ENCODE peak calls at places on chromosome 20, in five cellular contexts. S is adrenal gland, F is ovary, X is endodermal cell, V is A549. M is an unnamed sample.

GRCh38 chr20:58169441-58169840 is 59.0 kb downstream of the ANKRD60 start:
- DNase-seq in F (no peak), X (no peak), S (no peak), V (no peak), M (no peak)

GRCh38 chr20:18304618-18305017 is 16.3 kb downstream of the ZNF133 start:
- DNase-seq in S (no peak), F (no peak), X (no peak), V (peak), M (no peak)

GRCh38 chr20:61443541-61444126 is 191.6 kb downstream of the CDH4 start:
- DNase-seq in F (no peak), V (no peak), S (no peak), X (no peak), M (no peak)

GRCh38 chr20:13322621-13323020 is 101.5 kb downstream of the ISM1 start:
- DNase-seq in F (no peak), X (peak), S (no peak), V (no peak), M (no peak)

GRCh38 chr20:46562009-46562372 is 11.5 kb upstream of the OCSTAMP start:
- DNase-seq in V (no peak), F (no peak), S (no peak), X (no peak), M (no peak)

GRCh38 chr20:41800040-41800439 is 181.9 kb upstream of the CHD6 start:
- DNase-seq in F (no peak), X (no peak), S (no peak), V (no peak), M (no peak)

GRCh38 chr20:24423794-24424307 is 45.6 kb upstream of the SYNDIG1 start:
- DNase-seq in X (no peak), V (no peak), F (no peak), S (no peak), M (no peak)

GRCh38 chr20:24797864-24798655 is 151.0 kb upstream of the CST7 start:
- DNase-seq in S (no peak), F (no peak), X (no peak), V (no peak), M (no peak)

GRCh38 chr20:38029453-38029852 is 3.8 kb downstream of the TTI1 start:
- DNase-seq in V (no peak), S (no peak), X (no peak), F (no peak), M (no peak)

GRCh38 chr20:43781215-43781614 is 54.4 kb upstream of the GTSF1L start:
- DNase-seq in S (no peak), F (no peak), V (no peak), X (no peak), M (no peak)

GRCh38 chr20:16556299-16556698 is 16.9 kb downstream of the KIF16B start:
- DNase-seq in S (no peak), V (no peak), X (no peak), F (no peak), M (no peak)

GRCh38 chr20:11338506-11339306 is 579.0 kb upstream of the BTBD3 start:
- DNase-seq in F (no peak), S (no peak), V (no peak), X (peak), M (no peak)

GRCh38 chr20:872855-873520 is 39.5 kb downstream of the FAM110A start:
- DNase-seq in F (no peak), V (no peak), X (peak), S (no peak), M (no peak)

GRCh38 chr20:4585104-4585753 is 136.5 kb upstream of the PRND start:
- DNase-seq in F (no peak), S (no peak), V (no peak), X (no peak), M (no peak)
- H3K27ac ChIP-seq in F (no peak), S (no peak), V (peak), X (no peak), M (no peak)

GRCh38 chr20:60137657-60138245 is 179.5 kb downstream of the CDH26 start:
- DNase-seq in V (peak), X (peak), S (peak), F (no peak), M (peak)
- H3K27ac ChIP-seq in V (no peak), X (no peak), S (no peak), F (no peak), M (no peak)

GRCh38 chr20:45257711-45258110 is 3.3 kb upstream of the SLPI start:
- DNase-seq in F (no peak), S (no peak), V (no peak), X (no peak), M (no peak)

GRCh38 chr20:45254867-45255266 is 503 bp upstream of the SLPI start:
- DNase-seq in F (no peak), V (peak), X (no peak), S (no peak), M (no peak)

GRCh38 chr20:45251884-45252571 is 2.3 kb downstream of the SLPI start:
- DNase-seq in F (no peak), V (no peak), X (no peak), S (no peak), M (no peak)

GRCh38 chr20:45257161-45257560 is 2.8 kb upstream of the SLPI start:
- DNase-seq in F (no peak), X (no peak), S (no peak), V (no peak), M (no peak)

GRCh38 chr20:45253260-45253659 is 1.1 kb downstream of the SLPI start:
- DNase-seq in S (no peak), X (no peak), F (no peak), V (no peak), M (no peak)
- H3K27ac ChIP-seq in S (no peak), X (no peak), F (no peak), V (no peak), M (no peak)

GRCh38 chr20:31681128-31681727 is 41.4 kb downstream of the BCL2L1 start:
- DNase-seq in F (no peak), S (no peak), X (no peak), V (no peak), M (no peak)

GRCh38 chr20:31678389-31679356 is 41.0 kb downstream of the COX4I2 start:
- DNase-seq in F (peak), X (peak), S (peak), V (no peak), M (no peak)

GRCh38 chr20:31681769-31682168 is 40.9 kb downstream of the BCL2L1 start:
- DNase-seq in S (no peak), V (no peak), X (no peak), F (no peak), M (no peak)

GRCh38 chr20:31679357-31680285 is 41.9 kb downstream of the COX4I2 start:
- DNase-seq in S (no peak), F (no peak), X (no peak), V (no peak), M (no peak)

DNA sequence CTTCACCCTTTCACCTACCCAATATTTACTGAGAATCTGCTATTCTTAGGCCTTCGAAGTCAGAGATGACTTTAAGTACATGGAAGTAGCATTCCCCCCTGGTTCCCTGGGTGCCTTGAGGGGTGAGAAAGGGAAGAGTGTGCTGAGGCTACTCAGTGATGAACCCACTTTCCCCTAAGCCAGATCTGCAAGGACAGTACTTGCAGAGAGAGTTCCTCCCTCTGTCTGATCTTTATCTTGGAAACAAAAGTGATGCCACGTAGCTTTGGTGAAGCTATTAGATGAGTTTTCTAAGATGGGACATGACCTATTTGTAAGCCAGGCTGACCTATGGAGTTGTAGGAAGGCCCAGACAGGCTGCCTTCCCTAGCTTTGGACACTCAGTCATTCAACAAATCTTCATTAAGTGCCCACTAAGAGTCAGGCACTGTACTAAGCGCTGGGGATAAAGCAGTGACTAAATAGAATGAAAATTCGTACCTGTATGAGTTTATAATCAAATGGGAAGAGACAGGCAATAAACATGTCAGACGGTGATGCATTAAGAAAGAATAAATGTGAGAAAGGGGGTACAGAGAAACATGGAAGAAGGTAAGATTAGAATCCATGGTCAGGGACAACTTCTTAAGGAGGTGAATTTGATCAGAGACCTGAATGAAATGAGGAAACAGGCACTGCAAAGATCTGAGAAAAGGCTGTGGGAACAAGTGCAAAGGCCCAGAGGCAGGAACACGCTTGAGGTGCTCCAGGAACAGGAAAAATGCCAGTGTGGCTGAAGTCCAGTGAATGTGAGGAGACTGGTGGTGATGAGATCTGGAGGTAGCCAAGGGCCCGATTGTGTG is 42.2 kb downstream of the BCL2L1 start:
- DNase-seq in S (no peak), V (no peak), F (no peak), X (no peak), M (no peak)
- H3K27ac ChIP-seq in S (peak), V (peak), F (no peak), X (no peak), M (peak)

GRCh38 chr20:3550857-3551256 is 80.0 kb downstream of the ATRN start:
- DNase-seq in S (no peak), F (no peak), V (no peak), X (no peak), M (no peak)

GRCh38 chr20:3547906-3548305 is 77.1 kb downstream of the ATRN start:
- DNase-seq in S (no peak), V (peak), F (no peak), X (no peak), M (no peak)

GRCh38 chr20:3553663-3554062 is 82.8 kb downstream of the ATRN start:
- DNase-seq in V (no peak), X (no peak), S (no peak), F (no peak), M (no peak)

GRCh38 chr20:3557237-3557636 is 86.4 kb downstream of the ATRN start:
- DNase-seq in X (no peak), F (no peak), V (no peak), S (no peak), M (no peak)

DNA sequence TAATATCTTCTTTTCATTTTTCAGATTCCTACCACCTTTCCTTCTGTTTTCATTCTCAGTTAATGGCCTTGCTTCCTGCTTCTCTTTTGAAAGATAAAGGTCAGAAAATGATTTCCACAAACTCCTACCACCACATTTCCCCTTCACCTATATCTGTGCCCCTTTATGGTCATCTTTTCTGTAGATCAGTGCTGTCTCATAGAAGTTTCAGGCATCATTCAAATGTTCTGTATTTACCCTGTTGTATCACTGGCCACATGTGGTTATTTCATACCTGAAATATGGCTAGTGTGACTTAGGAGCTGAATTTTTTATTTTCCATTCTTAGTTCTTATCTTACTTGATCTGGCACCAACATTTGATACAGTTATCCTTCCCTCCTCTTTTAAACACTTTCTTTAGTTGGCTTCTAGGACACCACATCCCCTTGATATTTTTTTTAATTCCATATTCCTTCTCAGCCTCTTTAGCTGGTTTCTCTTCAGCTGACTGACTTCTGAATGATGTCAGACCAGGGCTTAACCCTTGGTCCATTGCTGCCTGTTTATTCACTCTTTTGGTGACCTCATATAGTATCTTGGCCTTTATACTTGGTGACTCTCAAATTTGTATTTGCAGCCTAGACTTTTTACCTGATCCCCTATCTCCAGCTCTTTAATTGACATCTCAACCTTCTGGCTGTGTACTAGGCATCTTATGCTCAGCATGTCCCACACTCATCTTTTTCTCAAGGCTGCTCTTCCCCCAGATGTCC is 81.0 kb downstream of the ATRN start:
- DNase-seq in V (no peak), S (no peak), X (no peak), F (no peak), M (no peak)
- H3K27ac ChIP-seq in V (no peak), S (no peak), X (no peak), F (no peak), M (no peak)

GRCh38 chr20:50368813-50369224 is 141.4 kb upstream of the PTPN1 start:
- DNase-seq in F (no peak), X (no peak), S (no peak), V (no peak), M (no peak)
- H3K27ac ChIP-seq in F (no peak), X (no peak), S (no peak), V (peak), M (no peak)